ENCODE peak calls at places on chromosome 15, in four cellular contexts. L, G, X and H are unnamed samples.
A peak's percentile ranks its signal among the peaks of the same experiment; 100 is the strongest.

GRCh38 chr15:71651750-71652186 is 158.6 kb upstream of the NR2E3 start:
- DNase-seq in L (no peak), G (no peak), X (peak; percentile 36), H (peak; percentile 52)

GRCh38 chr15:60713096-60714084 is 234.4 kb upstream of the ICE2 start:
- DNase-seq in L (no peak), G (no peak), X (no peak), H (no peak)

GRCh38 chr15:41495736-41496599 is 2.3 kb downstream of the ITPKA start:
- DNase-seq in L (no peak), G (peak; percentile 46), X (peak; percentile 88), H (peak; percentile 94)

GRCh38 chr15:61746589-61746988 is 313.7 kb downstream of the VPS13C start:
- DNase-seq in L (no peak), G (no peak), X (no peak), H (no peak)

GRCh38 chr15:94375997-94376396 is 144.6 kb downstream of the MCTP2 start:
- DNase-seq in L (no peak), G (no peak), X (no peak), H (no peak)

GRCh38 chr15:63968122-63968524 is 78.2 kb downstream of the DAPK2 start:
- DNase-seq in L (no peak), G (no peak), X (no peak), H (no peak)

GRCh38 chr15:76328962-76329361 is 7.6 kb upstream of the ISL2 start:
- DNase-seq in L (no peak), G (no peak), X (no peak), H (no peak)

GRCh38 chr15:89095556-89095955 is 7.3 kb downstream of the ABHD2 start:
- DNase-seq in L (no peak), G (no peak), X (no peak), H (no peak)

GRCh38 chr15:50562735-50563640 is 16.5 kb upstream of the USP50 start:
- DNase-seq in L (no peak), G (no peak), X (no peak), H (no peak)

GRCh38 chr15:94231728-94232086 is 346 bp downstream of the MCTP2 start:
- DNase-seq in L (peak; percentile 76), G (no peak), X (no peak), H (peak; percentile 57)

GRCh38 chr15:42138411-42138810 is 18.0 kb downstream of the PLA2G4F start:
- DNase-seq in L (peak; percentile 72), G (no peak), X (no peak), H (no peak)

GRCh38 chr15:68834356-68834755 is 13.7 kb upstream of the ANP32A start:
- DNase-seq in L (no peak), G (no peak), X (no peak), H (no peak)

GRCh38 chr15:41894791-41895463 is 1.1 kb upstream of the SPTBN5 start:
- DNase-seq in L (peak; percentile 87), G (no peak), X (peak; percentile 80), H (peak; percentile 57)

GRCh38 chr15:31387101-31387482 is 60.5 kb downstream of the KLF13 start:
- DNase-seq in L (no peak), G (no peak), X (no peak), H (peak; percentile 33)

GRCh38 chr15:29820802-29821160 is 1.5 kb downstream of the TJP1 start:
- DNase-seq in L (no peak), G (no peak), X (no peak), H (no peak)

GRCh38 chr15:65909831-65910230 is 40.5 kb downstream of the RAB11A start:
- DNase-seq in L (no peak), G (no peak), X (peak; percentile 12), H (no peak)

GRCh38 chr15:70094690-70095311 is 2.9 kb downstream of the TLE3 start:
- DNase-seq in L (no peak), G (no peak), X (no peak), H (peak; percentile 35)

GRCh38 chr15:92884459-92884812 is 15.7 kb upstream of the CHD2 start:
- DNase-seq in L (no peak), G (no peak), X (no peak), H (no peak)

GRCh38 chr15:70264014-70264492 is 166.3 kb upstream of the TLE3 start:
- DNase-seq in L (no peak), G (no peak), X (peak; percentile 79), H (no peak)

GRCh38 chr15:91566116-91566515 is 287.4 kb upstream of the SLCO3A1 start:
- DNase-seq in L (no peak), G (no peak), X (no peak), H (no peak)

GRCh38 chr15:76169013-76169412 is 109.2 kb downstream of the TMEM266 start:
- DNase-seq in L (no peak), G (no peak), X (peak; percentile 80), H (no peak)

GRCh38 chr15:31004220-31004733 is 12.8 kb upstream of the MTMR10 start:
- DNase-seq in L (peak; percentile 84), G (no peak), X (peak; percentile 40), H (no peak)

GRCh38 chr15:73573572-73573971 is 59.6 kb downstream of the NPTN start:
- DNase-seq in L (no peak), G (no peak), X (no peak), H (peak; percentile 91)

GRCh38 chr15:83053151-83053550 is 13.9 kb downstream of the BTBD1 start:
- DNase-seq in L (no peak), G (no peak), X (no peak), H (peak; percentile 32)

GRCh38 chr15:66936115-66936863 is 129.1 kb upstream of the SMAD3 start:
- DNase-seq in L (peak; percentile 70), G (no peak), X (no peak), H (no peak)

GRCh38 chr15:64251121-64251520 is 88.3 kb upstream of the PPIB start:
- DNase-seq in L (no peak), G (no peak), X (no peak), H (no peak)

GRCh38 chr15:56168394-56168793 is 75.3 kb downstream of the RFX7 start:
- DNase-seq in L (no peak), G (no peak), X (no peak), H (no peak)

GRCh38 chr15:92343869-92344643 is 49.6 kb upstream of the ST8SIA2 start:
- DNase-seq in L (no peak), G (no peak), X (peak; percentile 39), H (no peak)